ENCODE peak calls at places on chromosomes 1 and 21, in seven cellular contexts. K is uterus, H is astrocyte of the spinal cord, S is A549, A is kidney epithelial cell, Q is ovary, F is progenitor cell of endocrine pancreas. R is an unnamed sample.

GRCh38 chr1:32619701-32620485 is 30.5 kb downstream of the ZBTB8OS start:
- DNase-seq in K (no peak), S (no peak), H (peak; percentile 18), A (no peak), F (no peak), Q (no peak), R (peak; percentile 46)

GRCh38 chr1:212520299-212520698 is 87.6 kb downstream of the NENF start:
- DNase-seq in K (no peak), H (no peak), A (no peak), Q (no peak), S (no peak), F (no peak), R (no peak)

GRCh38 chr1:234326493-234327366 is 46.5 kb upstream of the COA6 start:
- DNase-seq in S (peak; percentile 66), K (peak; percentile 18), H (peak; percentile 54), Q (no peak), F (peak; percentile 47), A (no peak), R (peak; percentile 57)

GRCh38 chr1:110286564-110286963 is 52.6 kb upstream of the RBM15 start:
- DNase-seq in Q (no peak), A (no peak), K (no peak), H (no peak), F (no peak), S (no peak), R (no peak)

GRCh38 chr1:71351438-71351837 is 270.6 kb upstream of the ZRANB2 start:
- DNase-seq in A (no peak), S (no peak), H (peak; percentile 72), K (no peak), Q (no peak), F (no peak), R (peak; percentile 89)

GRCh38 chr1:20164694-20165202 is 21.1 kb upstream of the UBXN10 start:
- DNase-seq in H (no peak), K (no peak), F (no peak), Q (no peak), A (no peak), S (no peak), R (peak; percentile 68)

GRCh38 chr1:150233359-150234308 is 2.3 kb downstream of the ANP32E start:
- DNase-seq in K (peak; percentile 50), S (no peak), F (peak; percentile 21), A (no peak), Q (peak; percentile 43), H (peak; percentile 22), R (peak; percentile 51)

GRCh38 chr21:44892536-44893277 is 19.2 kb upstream of the PTTG1IP start:
- DNase-seq in K (peak; percentile 46), F (peak; percentile 54), H (no peak), S (no peak), Q (no peak), A (no peak), R (peak; percentile 65)

GRCh38 chr1:37423810-37424209 is 50.6 kb upstream of the ZC3H12A start:
- DNase-seq in Q (no peak), A (no peak), H (no peak), S (no peak), F (no peak), K (no peak), R (no peak)

GRCh38 chr1:3922851-3923250 is 22.8 kb upstream of the C1orf174 start:
- DNase-seq in A (no peak), H (no peak), Q (no peak), S (no peak), F (no peak), K (no peak), R (no peak)

GRCh38 chr1:206655471-206655882 is 20.1 kb downstream of the DYRK3 start:
- DNase-seq in F (no peak), A (no peak), S (no peak), H (no peak), K (no peak), Q (no peak), R (peak; percentile 35)

GRCh38 chr21:42149656-42150457 is 69.1 kb upstream of the ABCG1 start:
- DNase-seq in H (no peak), Q (no peak), K (no peak), A (no peak), S (no peak), F (no peak), R (no peak)

GRCh38 chr1:201085902-201086735 is 26.1 kb downstream of the CACNA1S start:
- DNase-seq in A (no peak), S (peak; percentile 93), K (peak; percentile 31), Q (no peak), H (peak; percentile 25), F (peak; percentile 17), R (peak; percentile 58)

GRCh38 chr1:169149555-169150286 is 43.2 kb downstream of the ATP1B1 start:
- DNase-seq in K (no peak), H (no peak), S (no peak), A (no peak), F (no peak), Q (no peak), R (no peak)

GRCh38 chr1:228344631-228345072 is 62.0 kb downstream of the TRIM11 start:
- DNase-seq in K (no peak), S (no peak), A (no peak), H (no peak), Q (no peak), F (no peak), R (no peak)

GRCh38 chr21:39938086-39938611 is 70.9 kb downstream of the PCP4 start:
- DNase-seq in A (no peak), S (no peak), Q (no peak), K (no peak), H (no peak), F (no peak), R (no peak)

GRCh38 chr1:12447301-12447700 is 170.7 kb downstream of the DHRS3 start:
- DNase-seq in A (no peak), F (no peak), K (no peak), Q (no peak), S (no peak), H (peak; percentile 81), R (peak; percentile 72)

GRCh38 chr1:175824079-175824478 is 80.7 kb upstream of the TNR start:
- DNase-seq in Q (no peak), S (no peak), A (no peak), F (no peak), H (no peak), K (no peak), R (no peak)
- TF ChIP-seq CTCF in Q (no peak), S (peak; percentile 7), A (peak; percentile 13), F (peak; percentile 24), H (no peak), K (no peak), R (no peak)

GRCh38 chr1:26285366-26286063 is 5.6 kb downstream of the SH3BGRL3 start:
- DNase-seq in F (peak; percentile 38), Q (no peak), K (no peak), S (peak; percentile 56), H (no peak), A (no peak), R (no peak)
- TF ChIP-seq CTCF in F (peak; percentile 57), Q (no peak), K (no peak), S (peak; percentile 36), H (peak; percentile 43), A (peak; percentile 27), R (peak; percentile 48)

GRCh38 chr1:170661646-170662411 is 2.1 kb upstream of the PRRX1 start:
- DNase-seq in F (no peak), Q (peak; percentile 62), S (no peak), K (peak; percentile 61), A (no peak), H (peak; percentile 67), R (peak; percentile 67)
- TF ChIP-seq CTCF in F (no peak), Q (no peak), S (no peak), K (no peak), A (no peak), H (peak; percentile 1), R (peak; percentile 24)

GRCh38 chr1:912740-913301 is 10.9 kb upstream of the SAMD11 start:
- DNase-seq in S (peak; percentile 52), H (no peak), F (peak; percentile 23), K (peak; percentile 14), A (no peak), Q (no peak), R (no peak)
- TF ChIP-seq CTCF in S (no peak), H (peak; percentile 35), F (peak; percentile 51), K (no peak), A (peak; percentile 42), Q (no peak), R (peak; percentile 47)